ENCODE peak calls at places on chromosomes 2 and 18, in six cellular contexts. One of them, this sample, is unnamed.

GRCh38 chr2:60312618-60313017 is 240.8 kb downstream of the BCL11A start:
- DNase-seq in fibroblast of lung: no peak
- DNase-seq in endothelial cell of umbilical vein: no peak
- DNase-seq in mammary epithelial cell: no peak
- DNase-seq in IMR-90: no peak
- DNase-seq in HepG2: no peak
- DNase-seq in this sample: no peak

GRCh38 chr2:44295636-44296359 is 20.5 kb downstream of the SLC3A1 start:
- DNase-seq in mammary epithelial cell: no peak
- DNase-seq in HepG2: peak; percentile 40
- DNase-seq in IMR-90: no peak
- DNase-seq in endothelial cell of umbilical vein: no peak
- DNase-seq in fibroblast of lung: no peak
- DNase-seq in this sample: peak; percentile 28

GRCh38 chr2:50769416-50769815 is 262.5 kb downstream of the NRXN1 start:
- DNase-seq in HepG2: no peak
- DNase-seq in mammary epithelial cell: no peak
- DNase-seq in fibroblast of lung: no peak
- DNase-seq in endothelial cell of umbilical vein: no peak
- DNase-seq in IMR-90: no peak
- DNase-seq in this sample: peak; percentile 31

GRCh38 chr18:37533647-37534565 is 31.7 kb downstream of the CELF4 start:
- DNase-seq in mammary epithelial cell: no peak
- DNase-seq in HepG2: no peak
- DNase-seq in fibroblast of lung: no peak
- DNase-seq in IMR-90: no peak
- DNase-seq in endothelial cell of umbilical vein: no peak
- DNase-seq in this sample: no peak

GRCh38 chr2:158984554-158985207 is 16.2 kb downstream of the TANC1 start:
- DNase-seq in fibroblast of lung: no peak
- DNase-seq in mammary epithelial cell: no peak
- DNase-seq in HepG2: no peak
- DNase-seq in endothelial cell of umbilical vein: no peak
- DNase-seq in IMR-90: peak; percentile 25
- DNase-seq in this sample: no peak

GRCh38 chr18:21853020-21853419 is 112.4 kb downstream of the MIB1 start:
- DNase-seq in HepG2: no peak
- DNase-seq in IMR-90: peak; percentile 63
- DNase-seq in endothelial cell of umbilical vein: no peak
- DNase-seq in mammary epithelial cell: no peak
- DNase-seq in fibroblast of lung: peak; percentile 16
- DNase-seq in this sample: peak; percentile 4

GRCh38 chr2:126891681-126892500 is 6.8 kb upstream of the TEX51 start:
- DNase-seq in mammary epithelial cell: no peak
- DNase-seq in HepG2: no peak
- DNase-seq in fibroblast of lung: no peak
- DNase-seq in endothelial cell of umbilical vein: no peak
- DNase-seq in IMR-90: no peak
- DNase-seq in this sample: peak; percentile 27

GRCh38 chr2:42769583-42770287 is 5.8 kb upstream of the OXER1 start:
- DNase-seq in fibroblast of lung: no peak
- DNase-seq in HepG2: no peak
- DNase-seq in mammary epithelial cell: no peak
- DNase-seq in endothelial cell of umbilical vein: no peak
- DNase-seq in IMR-90: no peak
- DNase-seq in this sample: no peak

GRCh38 chr2:29834036-29834540 is 87.3 kb downstream of the ALK start:
- DNase-seq in HepG2: no peak
- DNase-seq in fibroblast of lung: peak; percentile 75
- DNase-seq in IMR-90: no peak
- DNase-seq in endothelial cell of umbilical vein: no peak
- DNase-seq in mammary epithelial cell: no peak
- DNase-seq in this sample: no peak

GRCh38 chr2:150385211-150385610 is 102.3 kb downstream of the RND3 start:
- DNase-seq in endothelial cell of umbilical vein: no peak
- DNase-seq in IMR-90: no peak
- DNase-seq in mammary epithelial cell: no peak
- DNase-seq in HepG2: no peak
- DNase-seq in fibroblast of lung: no peak
- DNase-seq in this sample: no peak

GRCh38 chr2:235499306-235499812 is 5.5 kb downstream of the AGAP1 start:
- DNase-seq in mammary epithelial cell: no peak
- DNase-seq in fibroblast of lung: no peak
- DNase-seq in HepG2: no peak
- DNase-seq in endothelial cell of umbilical vein: no peak
- DNase-seq in IMR-90: no peak
- DNase-seq in this sample: no peak

GRCh38 chr2:235498556-235499305 is 4.9 kb downstream of the AGAP1 start:
- DNase-seq in mammary epithelial cell: no peak
- DNase-seq in fibroblast of lung: peak; percentile 56
- DNase-seq in IMR-90: no peak
- DNase-seq in HepG2: no peak
- DNase-seq in endothelial cell of umbilical vein: no peak
- DNase-seq in this sample: peak; percentile 42

GRCh38 chr2:235500110-235500760 is 6.4 kb downstream of the AGAP1 start:
- DNase-seq in IMR-90: no peak
- DNase-seq in endothelial cell of umbilical vein: no peak
- DNase-seq in fibroblast of lung: no peak
- DNase-seq in mammary epithelial cell: no peak
- DNase-seq in HepG2: no peak
- DNase-seq in this sample: no peak

GRCh38 chr2:235501663-235502009 is 7.8 kb downstream of the AGAP1 start:
- DNase-seq in fibroblast of lung: no peak
- DNase-seq in endothelial cell of umbilical vein: peak; percentile 18
- DNase-seq in IMR-90: no peak
- DNase-seq in mammary epithelial cell: no peak
- DNase-seq in HepG2: no peak
- DNase-seq in this sample: peak; percentile 69

GRCh38 chr2:235500761-235501662 is 7.2 kb downstream of the AGAP1 start:
- DNase-seq in mammary epithelial cell: peak; percentile 37
- DNase-seq in endothelial cell of umbilical vein: peak; percentile 66
- DNase-seq in fibroblast of lung: peak; percentile 72
- DNase-seq in HepG2: no peak
- DNase-seq in IMR-90: peak; percentile 71
- DNase-seq in this sample: peak; percentile 32
- H4K20me1 ChIP-seq in mammary epithelial cell: peaks cover 3% of the 10 kb centered on the region
- H4K20me1 ChIP-seq in endothelial cell of umbilical vein: no peaks in the 10 kb centered on the region
- H4K20me1 ChIP-seq in fibroblast of lung: no peaks in the 10 kb centered on the region
- H4K20me1 ChIP-seq in HepG2: peaks cover 57% of the 10 kb centered on the region
- H4K20me1 ChIP-seq in IMR-90: peaks cover 52% of the 10 kb centered on the region
- H4K20me1 ChIP-seq in this sample: peaks cover 86% of the 10 kb centered on the region

DNA sequence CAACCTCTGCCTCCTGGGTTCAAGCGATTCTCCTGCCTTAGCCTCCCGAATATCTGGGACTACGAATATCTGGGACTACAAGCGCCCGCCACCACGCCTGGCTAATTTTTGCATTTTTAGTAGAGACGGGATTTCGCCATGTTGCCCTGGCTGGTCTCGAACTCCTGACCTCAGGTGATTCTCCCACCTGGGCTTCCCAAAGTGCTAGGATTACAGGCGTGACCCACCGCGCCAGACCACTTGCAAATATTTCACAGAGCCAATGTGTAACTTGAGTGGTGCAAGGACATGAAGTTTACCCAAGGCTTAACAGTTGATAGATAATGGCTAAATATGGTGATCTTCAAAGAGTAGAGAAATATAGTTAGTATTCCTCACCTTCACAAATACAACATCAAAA is 14.1 kb upstream of the MTIF2 start:
- DNase-seq in endothelial cell of umbilical vein: no peak
- DNase-seq in IMR-90: no peak
- DNase-seq in fibroblast of lung: no peak
- DNase-seq in HepG2: peak; percentile 37
- DNase-seq in mammary epithelial cell: no peak
- DNase-seq in this sample: no peak
- H3K9ac ChIP-seq in endothelial cell of umbilical vein: no peak overlapping the region
- H3K9ac ChIP-seq in IMR-90: no peak overlapping the region
- H3K9ac ChIP-seq in fibroblast of lung: no peak overlapping the region
- H3K9ac ChIP-seq in HepG2: no peak overlapping the region
- H3K9ac ChIP-seq in mammary epithelial cell: no peak overlapping the region
- H3K9ac ChIP-seq in this sample: no peak overlapping the region

GRCh38 chr2:61619561-61619960 is 81.4 kb upstream of the XPO1 start:
- DNase-seq in mammary epithelial cell: no peak
- DNase-seq in HepG2: no peak
- DNase-seq in endothelial cell of umbilical vein: no peak
- DNase-seq in IMR-90: no peak
- DNase-seq in fibroblast of lung: no peak
- DNase-seq in this sample: no peak

GRCh38 chr2:61617610-61618009 is 79.5 kb upstream of the XPO1 start:
- DNase-seq in mammary epithelial cell: no peak
- DNase-seq in IMR-90: no peak
- DNase-seq in fibroblast of lung: no peak
- DNase-seq in endothelial cell of umbilical vein: no peak
- DNase-seq in HepG2: no peak
- DNase-seq in this sample: peak; percentile 4

GRCh38 chr2:61623747-61624146 is 85.6 kb upstream of the XPO1 start:
- DNase-seq in IMR-90: no peak
- DNase-seq in endothelial cell of umbilical vein: no peak
- DNase-seq in HepG2: no peak
- DNase-seq in mammary epithelial cell: no peak
- DNase-seq in fibroblast of lung: no peak
- DNase-seq in this sample: no peak

GRCh38 chr2:61620244-61621159 is 82.3 kb upstream of the XPO1 start:
- DNase-seq in mammary epithelial cell: peak; percentile 81
- DNase-seq in HepG2: peak; percentile 25
- DNase-seq in endothelial cell of umbilical vein: peak; percentile 19
- DNase-seq in IMR-90: peak; percentile 88
- DNase-seq in fibroblast of lung: peak; percentile 93
- DNase-seq in this sample: no peak
- H2AFZ ChIP-seq in mammary epithelial cell: no peak overlapping the region
- H2AFZ ChIP-seq in HepG2: no peak overlapping the region
- H2AFZ ChIP-seq in endothelial cell of umbilical vein: no peak overlapping the region
- H2AFZ ChIP-seq in IMR-90: no peak overlapping the region
- H2AFZ ChIP-seq in fibroblast of lung: no peak overlapping the region
- H2AFZ ChIP-seq in this sample: peak overlapping the region; percentile 9

DNA sequence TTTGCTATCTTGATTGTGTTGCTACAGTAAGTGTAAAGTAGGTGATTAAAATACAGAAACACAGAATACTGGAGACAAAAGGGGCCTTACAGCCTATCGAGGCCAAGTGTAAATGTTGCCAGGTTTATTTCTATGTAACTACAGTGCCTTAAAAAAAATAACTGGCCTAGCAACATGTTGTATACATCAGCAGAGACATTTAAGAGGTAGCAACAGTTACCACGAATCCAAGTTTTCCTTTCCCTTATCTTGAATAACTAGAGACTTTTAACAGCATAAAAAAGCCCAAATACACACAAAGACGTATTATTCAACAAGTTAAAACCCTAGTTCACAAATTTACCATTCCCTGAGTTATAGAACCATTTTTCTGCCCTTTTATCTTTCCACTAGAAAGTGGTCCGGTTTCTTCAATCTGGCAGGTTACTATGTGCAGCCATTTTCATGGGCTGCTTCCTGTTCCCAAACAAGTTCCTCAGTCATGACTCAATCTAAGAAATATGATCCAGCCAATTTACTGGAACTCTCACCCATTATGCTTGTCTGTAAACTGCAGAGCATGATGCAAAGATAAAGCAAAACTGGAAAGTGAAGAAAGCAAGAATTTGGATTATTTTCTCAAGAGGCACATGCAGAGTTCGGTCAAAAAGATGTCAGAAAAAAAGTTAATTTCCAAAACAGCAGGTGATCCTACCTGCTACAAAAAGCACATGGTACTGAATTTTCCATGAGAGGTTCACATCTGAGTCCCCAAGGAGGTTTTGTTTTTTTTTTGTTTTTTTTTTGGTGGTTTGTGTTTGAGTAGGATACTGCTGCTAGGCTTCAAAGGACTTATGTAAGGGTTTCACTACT is 22.2 kb downstream of the NFE2L2 start:
- DNase-seq in mammary epithelial cell: peak; percentile 78
- DNase-seq in endothelial cell of umbilical vein: peak; percentile 91
- DNase-seq in fibroblast of lung: peak; percentile 97
- DNase-seq in HepG2: peak; percentile 70
- DNase-seq in IMR-90: peak; percentile 95
- DNase-seq in this sample: no peak
- H4K20me1 ChIP-seq in mammary epithelial cell: peaks cover 16% of the 10 kb centered on the region
- H4K20me1 ChIP-seq in endothelial cell of umbilical vein: peaks cover 3% of the 10 kb centered on the region
- H4K20me1 ChIP-seq in fibroblast of lung: no peaks in the 10 kb centered on the region
- H4K20me1 ChIP-seq in HepG2: peaks cover 98% of the 10 kb centered on the region
- H4K20me1 ChIP-seq in IMR-90: peaks cover 92% of the 10 kb centered on the region
- H4K20me1 ChIP-seq in this sample: peaks cover 8% of the 10 kb centered on the region

GRCh38 chr2:16707014-16707413 is 41.4 kb upstream of the CYRIA start:
- DNase-seq in fibroblast of lung: no peak
- DNase-seq in IMR-90: no peak
- DNase-seq in HepG2: no peak
- DNase-seq in endothelial cell of umbilical vein: no peak
- DNase-seq in mammary epithelial cell: no peak
- DNase-seq in this sample: no peak
- H3K9ac ChIP-seq in fibroblast of lung: no peak overlapping the region
- H3K9ac ChIP-seq in IMR-90: no peak overlapping the region
- H3K9ac ChIP-seq in HepG2: no peak overlapping the region
- H3K9ac ChIP-seq in endothelial cell of umbilical vein: no peak overlapping the region
- H3K9ac ChIP-seq in mammary epithelial cell: no peak overlapping the region
- H3K9ac ChIP-seq in this sample: no peak overlapping the region

DNA sequence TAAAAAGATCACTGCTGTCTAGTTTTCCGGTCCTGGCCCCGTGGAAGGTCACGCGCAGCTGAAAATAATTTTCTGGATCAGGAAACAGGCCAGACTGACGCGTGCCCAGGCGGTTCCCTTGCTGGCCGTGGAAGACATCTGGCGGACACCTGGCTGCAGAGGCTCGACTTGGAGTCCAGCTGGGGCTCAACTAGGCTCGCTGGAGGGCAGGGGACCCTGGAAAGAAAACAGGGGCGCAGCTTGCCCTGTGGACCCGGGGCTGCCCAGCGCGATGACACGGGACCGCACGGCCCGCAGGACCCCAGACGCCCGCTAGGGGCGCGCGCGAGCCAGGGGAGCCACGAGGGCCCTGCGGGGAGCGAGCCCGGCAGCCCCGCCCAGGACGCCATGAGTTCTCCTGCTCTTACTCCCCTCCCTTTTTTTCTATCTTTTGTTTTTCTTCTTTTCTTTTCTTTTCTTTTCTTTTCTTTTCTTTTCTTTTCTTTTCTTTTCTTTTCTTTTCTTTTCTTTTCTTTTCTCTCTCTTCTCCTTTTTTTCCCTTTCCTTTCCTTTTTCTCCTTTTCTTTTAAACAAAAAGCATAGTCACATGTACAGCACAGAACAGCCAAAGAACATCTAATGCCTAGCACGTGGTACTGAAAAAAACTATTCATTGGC is 43.2 kb upstream of the UBE2F start:
- DNase-seq in IMR-90: peak; percentile 35
- DNase-seq in HepG2: peak; percentile 47
- DNase-seq in endothelial cell of umbilical vein: peak; percentile 51
- DNase-seq in mammary epithelial cell: peak; percentile 29
- DNase-seq in fibroblast of lung: peak; percentile 36
- DNase-seq in this sample: peak; percentile 89
- H2AFZ ChIP-seq in IMR-90: peak overlapping the region; percentile 88
- H2AFZ ChIP-seq in HepG2: no peak overlapping the region
- H2AFZ ChIP-seq in endothelial cell of umbilical vein: peak overlapping the region; percentile 71
- H2AFZ ChIP-seq in mammary epithelial cell: no peak overlapping the region
- H2AFZ ChIP-seq in fibroblast of lung: peak overlapping the region; percentile 3
- H2AFZ ChIP-seq in this sample: peak overlapping the region; percentile 81

GRCh38 chr2:144004742-144005141 is 515.2 kb downstream of the ZEB2 start:
- DNase-seq in IMR-90: no peak
- DNase-seq in HepG2: no peak
- DNase-seq in endothelial cell of umbilical vein: no peak
- DNase-seq in fibroblast of lung: no peak
- DNase-seq in mammary epithelial cell: no peak
- DNase-seq in this sample: no peak
- H4K20me1 ChIP-seq in IMR-90: no peaks in the 10 kb centered on the region
- H4K20me1 ChIP-seq in HepG2: no peaks in the 10 kb centered on the region
- H4K20me1 ChIP-seq in endothelial cell of umbilical vein: no peaks in the 10 kb centered on the region
- H4K20me1 ChIP-seq in fibroblast of lung: no peaks in the 10 kb centered on the region
- H4K20me1 ChIP-seq in mammary epithelial cell: no peaks in the 10 kb centered on the region
- H4K20me1 ChIP-seq in this sample: no peaks in the 10 kb centered on the region

GRCh38 chr2:210199854-210200253 is 25.4 kb downstream of the ACADL start:
- DNase-seq in endothelial cell of umbilical vein: no peak
- DNase-seq in IMR-90: no peak
- DNase-seq in fibroblast of lung: no peak
- DNase-seq in mammary epithelial cell: no peak
- DNase-seq in HepG2: no peak
- DNase-seq in this sample: no peak
- H3K9ac ChIP-seq in endothelial cell of umbilical vein: no peak overlapping the region
- H3K9ac ChIP-seq in IMR-90: no peak overlapping the region
- H3K9ac ChIP-seq in fibroblast of lung: no peak overlapping the region
- H3K9ac ChIP-seq in mammary epithelial cell: no peak overlapping the region
- H3K9ac ChIP-seq in HepG2: no peak overlapping the region
- H3K9ac ChIP-seq in this sample: no peak overlapping the region

This sample was measured in neural progenitor cell.